ENCODE peak calls at places on chromosomes 5 and 9, in nine cellular contexts. J is type B pancreatic cell, R is tibial artery, U is lung, Z is lower lobe of right lung, B is endothelial cell, F is B cell, H is RWPE1, N is foreskin keratinocyte. K is an unnamed sample.

GRCh38 chr5:68441309-68441708 is 225.8 kb downstream of the PIK3R1 start:
- DNase-seq in B (no peak), R (no peak), H (no peak), U (no peak), Z (no peak), N (no peak), J (no peak), F (no peak), K (no peak)

GRCh38 chr9:96667363-96667728 is 12.2 kb upstream of the PRXL2C start:
- DNase-seq in N (no peak), J (peak), Z (no peak), F (no peak), U (no peak), H (no peak), R (no peak), B (no peak), K (no peak)

GRCh38 chr9:121308765-121309164 is 40.8 kb downstream of the GSN start:
- DNase-seq in Z (peak), J (no peak), H (no peak), N (no peak), R (peak), U (no peak), F (no peak), B (no peak), K (no peak)

GRCh38 chr5:402615-403359 is 40.2 kb upstream of the EXOC3 start:
- DNase-seq in R (peak), J (peak), Z (no peak), H (no peak), U (no peak), N (no peak), F (peak), B (no peak), K (no peak)

GRCh38 chr9:128946945-128947422 is 419 bp downstream of the DOLK start:
- DNase-seq in N (no peak), U (no peak), Z (peak), B (peak), R (no peak), F (no peak), J (no peak), H (no peak), K (peak)

GRCh38 chr5:126868961-126869451 is 92.1 kb downstream of the LMNB1 start:
- DNase-seq in N (no peak), Z (no peak), B (peak), U (no peak), R (no peak), F (peak), J (no peak), H (peak), K (no peak)

GRCh38 chr9:109901191-109901590 is 121.2 kb downstream of the PALM2AKAP2 start:
- DNase-seq in B (no peak), H (no peak), N (no peak), F (no peak), R (no peak), J (no peak), Z (no peak), U (no peak), K (no peak)

GRCh38 chr9:126676685-126677143 is 63.0 kb downstream of the LMX1B start:
- DNase-seq in R (no peak), F (no peak), U (no peak), J (no peak), B (no peak), N (no peak), Z (no peak), H (peak), K (no peak)

GRCh38 chr9:122393284-122393983 is 22.6 kb downstream of the PTGS1 start:
- DNase-seq in J (peak), F (no peak), R (no peak), U (peak), B (peak), Z (no peak), N (no peak), H (no peak), K (no peak)

GRCh38 chr5:157390179-157390923 is 69.7 kb upstream of the NIPAL4 start:
- DNase-seq in R (no peak), B (no peak), J (no peak), N (peak), Z (no peak), F (peak), H (peak), U (peak), K (peak)

GRCh38 chr5:102649731-102650130 is 105.4 kb upstream of the PAM start:
- DNase-seq in N (no peak), U (no peak), F (no peak), J (no peak), H (no peak), B (no peak), R (no peak), Z (no peak), K (no peak)
- TF ChIP-seq CTCF in N (no peak), U (no peak), F (no peak), J (no peak), H (no peak), B (no peak), R (no peak), Z (no peak), K (no peak)

DNA sequence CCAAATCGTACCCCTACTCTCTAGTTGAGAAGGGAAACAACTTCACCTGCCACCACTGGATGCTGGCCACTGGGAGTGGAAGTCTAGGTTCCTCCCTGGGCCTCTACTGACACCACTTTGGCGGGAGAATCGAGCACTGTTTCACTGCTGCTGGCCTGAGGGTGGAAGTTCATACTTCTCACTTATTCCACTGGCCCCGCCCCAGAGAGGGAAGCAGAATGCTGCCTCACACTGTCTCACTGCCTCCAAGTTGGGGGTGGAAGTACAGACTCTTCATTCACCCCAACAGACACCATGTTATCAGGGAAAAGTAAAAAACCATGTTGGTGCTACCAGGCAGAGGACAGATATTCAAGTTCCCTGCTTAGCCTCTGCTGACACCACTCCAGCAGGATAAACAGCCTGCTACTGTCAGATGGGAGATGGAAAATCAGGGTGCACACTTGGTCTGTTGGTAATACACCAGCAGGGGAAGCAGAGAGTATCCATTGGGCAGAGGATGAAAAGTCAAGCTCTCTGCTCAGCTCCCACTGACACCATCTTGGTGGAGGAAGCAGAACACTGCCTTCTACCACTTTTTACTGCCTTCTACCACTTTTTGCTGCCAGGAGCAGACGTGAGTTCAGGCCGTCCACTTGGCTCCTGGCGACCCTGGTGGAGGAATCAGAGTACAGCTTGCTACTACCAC is 159.4 kb downstream of the SIL1 start:
- DNase-seq in F (no peak), N (no peak), R (no peak), B (no peak), H (no peak), Z (no peak), J (no peak), U (no peak), K (no peak)
- TF ChIP-seq CTCF in F (no peak), N (peak), R (no peak), B (no peak), H (no peak), Z (no peak), J (peak), U (no peak), K (no peak)

GRCh38 chr9:132639322-132639721 is 30.5 kb downstream of the DDX31 start:
- DNase-seq in J (no peak), Z (no peak), U (no peak), R (no peak), F (no peak), H (no peak), N (peak), B (no peak), K (peak)

GRCh38 chr9:132637351-132637750 is 32.4 kb downstream of the DDX31 start:
- DNase-seq in Z (no peak), F (no peak), R (no peak), N (no peak), U (no peak), J (no peak), H (no peak), B (no peak), K (no peak)

GRCh38 chr9:132638240-132638639 is 31.5 kb downstream of the DDX31 start:
- DNase-seq in H (no peak), F (no peak), N (no peak), R (no peak), J (no peak), U (no peak), Z (no peak), B (no peak), K (no peak)

GRCh38 chr9:132641216-132641615 is 28.6 kb downstream of the DDX31 start:
- DNase-seq in B (no peak), U (no peak), Z (no peak), F (no peak), J (no peak), R (no peak), N (no peak), H (no peak), K (no peak)

GRCh38 chr9:132637801-132638200 is 32.0 kb downstream of the DDX31 start:
- DNase-seq in H (no peak), N (no peak), J (no peak), R (no peak), B (no peak), Z (no peak), U (no peak), F (no peak), K (no peak)
- TF ChIP-seq CTCF in H (no peak), N (no peak), J (no peak), R (no peak), B (no peak), Z (no peak), U (no peak), F (no peak), K (no peak)

GRCh38 chr5:77080905-77081304 is 6.2 kb downstream of the ZBED3 start:
- DNase-seq in R (no peak), J (no peak), N (no peak), Z (no peak), U (no peak), F (no peak), B (no peak), H (no peak), K (no peak)
- TF ChIP-seq CTCF in R (no peak), J (no peak), N (no peak), Z (no peak), U (no peak), F (no peak), B (no peak), H (no peak), K (no peak)

GRCh38 chr5:160289356-160289651 is 23.1 kb downstream of the CCNJL start:
- DNase-seq in U (no peak), R (no peak), F (no peak), H (no peak), Z (no peak), J (no peak), N (no peak), B (no peak), K (no peak)

GRCh38 chr5:160293386-160293785 is 19.0 kb downstream of the CCNJL start:
- DNase-seq in Z (no peak), H (no peak), B (no peak), J (no peak), N (peak), F (no peak), R (no peak), U (no peak), K (no peak)

GRCh38 chr5:160289721-160290120 is 22.6 kb downstream of the CCNJL start:
- DNase-seq in R (no peak), Z (peak), U (peak), J (no peak), N (peak), B (no peak), H (peak), F (no peak), K (no peak)

GRCh38 chr5:160290751-160291150 is 21.6 kb downstream of the CCNJL start:
- DNase-seq in J (no peak), R (no peak), Z (no peak), B (no peak), H (no peak), F (no peak), U (no peak), N (peak), K (no peak)

DNA sequence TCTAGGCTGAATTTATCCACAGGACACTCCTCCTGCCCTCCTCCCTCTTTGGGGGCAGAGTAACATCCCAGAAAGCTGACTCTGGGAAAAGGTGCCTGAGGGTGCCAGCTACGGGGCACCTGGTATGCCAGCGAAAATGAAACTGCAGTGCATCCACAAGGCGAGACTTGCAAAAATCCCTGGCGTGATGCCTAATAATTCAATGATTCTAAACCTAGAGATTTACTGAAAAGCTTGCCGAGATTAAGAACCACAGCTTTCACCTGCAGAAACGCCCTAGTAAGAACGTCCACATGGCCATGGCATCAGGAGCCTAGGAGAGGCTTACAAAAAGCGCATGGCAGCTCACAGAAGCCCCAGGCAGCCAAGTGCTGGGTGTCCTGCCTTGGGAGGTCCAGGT is 20.9 kb downstream of the CCNJL start:
- DNase-seq in Z (no peak), J (no peak), B (no peak), F (no peak), R (no peak), N (peak), H (peak), U (no peak), K (no peak)
- TF ChIP-seq CTCF in Z (no peak), J (no peak), B (no peak), F (no peak), R (no peak), N (no peak), H (no peak), U (no peak), K (no peak)

GRCh38 chr9:23582836-23583235 is 243.2 kb downstream of the ELAVL2 start:
- DNase-seq in U (no peak), R (no peak), N (peak), B (no peak), H (peak), J (no peak), Z (no peak), F (no peak), K (no peak)

GRCh38 chr9:23586906-23587305 is 239.1 kb downstream of the ELAVL2 start:
- DNase-seq in B (no peak), U (no peak), H (no peak), Z (no peak), N (no peak), J (no peak), F (no peak), R (no peak), K (no peak)

GRCh38 chr9:23587433-23587832 is 238.6 kb downstream of the ELAVL2 start:
- DNase-seq in B (no peak), U (peak), H (no peak), J (no peak), Z (peak), N (no peak), R (peak), F (no peak), K (no peak)

GRCh38 chr9:23590601-23591000 is 235.4 kb downstream of the ELAVL2 start:
- DNase-seq in N (peak), H (peak), U (no peak), F (no peak), B (no peak), R (no peak), J (no peak), Z (no peak), K (no peak)

GRCh38 chr9:23587903-23588302 is 238.1 kb downstream of the ELAVL2 start:
- DNase-seq in H (no peak), Z (no peak), U (no peak), N (no peak), J (no peak), R (no peak), B (no peak), F (no peak), K (no peak)
- TF ChIP-seq CTCF in H (no peak), Z (no peak), U (no peak), N (peak), J (no peak), R (no peak), B (no peak), F (no peak), K (no peak)

GRCh38 chr5:151449836-151450235 is 2.4 kb downstream of the SLC36A1 start:
- DNase-seq in F (no peak), U (no peak), J (no peak), Z (no peak), R (no peak), B (no peak), H (no peak), N (no peak), K (no peak)

GRCh38 chr5:151447174-151448037 is at the start of gene SLC36A1:
- DNase-seq in J (peak), N (peak), Z (peak), B (peak), F (peak), R (peak), H (peak), U (peak), K (peak)

GRCh38 chr5:151449288-151449687 is 1.9 kb downstream of the SLC36A1 start:
- DNase-seq in N (no peak), F (no peak), J (no peak), U (no peak), Z (no peak), H (no peak), R (no peak), B (no peak), K (no peak)

GRCh38 chr5:151450605-151451004 is 3.2 kb downstream of the SLC36A1 start:
- DNase-seq in U (no peak), B (no peak), N (no peak), J (no peak), H (no peak), F (no peak), Z (no peak), R (no peak), K (no peak)

DNA sequence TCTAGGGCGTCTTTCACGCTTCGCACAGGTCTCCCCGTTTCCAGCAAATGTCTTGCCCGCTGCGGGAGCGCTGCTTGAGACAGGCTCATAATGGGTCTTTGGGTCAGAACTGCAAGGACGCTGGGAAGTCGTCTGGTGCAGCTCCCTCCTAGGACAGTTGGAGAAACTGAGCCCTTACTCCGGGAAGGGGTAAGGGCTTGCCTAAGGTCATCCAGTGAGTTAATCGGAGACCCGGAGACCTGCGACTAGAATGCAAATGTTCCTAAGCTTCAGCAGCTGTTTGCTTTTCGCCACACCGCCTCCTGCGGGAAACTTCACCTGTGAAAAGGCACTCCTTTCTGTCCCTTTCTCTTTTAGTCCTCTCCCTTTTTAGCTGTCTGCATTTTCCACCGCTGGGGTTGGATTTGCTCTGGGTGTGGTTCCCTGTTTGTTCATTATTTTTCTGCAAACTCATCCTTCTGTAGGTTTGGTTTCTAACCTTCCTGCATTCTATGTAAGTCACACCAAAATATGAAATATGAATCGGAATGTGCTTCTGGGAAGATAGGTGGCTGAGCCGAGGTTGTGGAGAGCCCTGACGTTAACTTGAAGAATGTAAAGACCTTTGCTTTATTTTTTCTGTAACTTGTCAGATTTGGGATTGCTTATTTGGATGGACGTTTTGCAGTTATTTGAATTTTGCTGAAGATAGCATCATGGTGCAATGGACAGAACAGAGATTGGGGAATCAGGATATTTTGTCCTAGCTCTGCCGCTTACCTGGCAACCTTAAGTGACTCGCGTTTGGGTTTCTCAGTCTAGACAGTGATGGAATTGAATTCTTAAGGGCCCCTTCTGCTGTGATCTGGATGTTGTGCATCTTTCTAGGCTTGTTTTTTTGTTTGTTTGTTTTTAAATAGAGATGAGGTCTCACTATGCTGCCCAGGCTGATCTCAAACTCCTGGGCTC is 909 bp downstream of the SLC36A1 start:
- DNase-seq in H (peak), R (no peak), U (no peak), F (peak), Z (no peak), N (peak), B (peak), J (no peak), K (peak)
- TF ChIP-seq CTCF in H (peak), R (no peak), U (no peak), F (no peak), Z (no peak), N (peak), B (no peak), J (no peak), K (no peak)

DNA sequence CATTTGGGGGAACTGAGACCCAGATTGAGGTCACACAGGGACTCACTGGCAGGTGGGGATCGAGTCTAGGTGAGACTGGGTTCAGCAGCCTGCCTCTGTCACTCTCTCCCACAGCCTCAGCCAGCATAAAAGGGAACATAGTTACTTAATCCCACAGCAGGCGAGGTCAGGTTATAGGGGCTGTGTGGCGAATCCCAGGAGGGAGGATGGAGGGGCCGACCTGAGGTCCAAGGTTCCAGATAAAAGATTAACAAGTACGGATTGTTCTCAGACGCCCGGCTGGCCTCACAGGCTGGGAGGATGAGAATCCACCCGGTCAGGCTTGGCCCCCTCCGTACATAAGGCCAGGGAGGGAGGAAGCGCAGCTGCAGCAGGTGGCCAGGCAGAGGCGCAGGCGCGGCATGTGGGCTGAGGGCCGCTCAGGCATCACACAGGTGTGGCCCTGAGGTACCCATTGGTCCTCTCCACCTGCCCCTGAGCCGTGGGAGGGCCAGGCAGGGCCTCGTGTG is 3.3 kb downstream of the SUSD3 start:
- DNase-seq in N (no peak), Z (peak), H (no peak), R (no peak), U (no peak), F (peak), B (no peak), J (no peak), K (peak)
- TF ChIP-seq CTCF in N (peak), Z (no peak), H (no peak), R (no peak), U (no peak), F (no peak), B (no peak), J (no peak), K (no peak)

K was measured in Calu3.